ENCODE peak calls at places on chromosomes 6 and 20, in seven cellular contexts. U is pancreas; S is neural crest cell; I is mucosa of gallbladder; O is epithelial cell of prostate; N is NCI-H2171; R is activated CD4-positive, CD25-positive, alpha-beta regulatory T cell. L is an unnamed sample.

GRCh38 chr20:57587989-57588377 is 27.1 kb downstream of the PCK1 start:
- DNase-seq in U (no peak), S (no peak), I (no peak), O (no peak), N (no peak), R (no peak), L (no peak)

GRCh38 chr6:28565823-28566526 is 40.3 kb downstream of the GPX5 start:
- DNase-seq in U (no peak), S (no peak), I (no peak), O (no peak), N (no peak), R (no peak), L (no peak)

GRCh38 chr6:39493174-39493573 is 170.7 kb upstream of the KCNK16 start:
- DNase-seq in U (no peak), S (no peak), I (no peak), O (no peak), N (no peak), R (no peak), L (peak; percentile 40)

GRCh38 chr20:48875233-48875913 is 46.1 kb upstream of the ARFGEF2 start:
- DNase-seq in U (no peak), S (no peak), I (no peak), O (no peak), N (no peak), R (no peak), L (no peak)

GRCh38 chr6:159959976-159960384 is 8.9 kb upstream of the IGF2R start:
- DNase-seq in U (no peak), S (no peak), I (no peak), O (no peak), N (no peak), R (no peak), L (no peak)

GRCh38 chr6:1494671-1495070 is 105.3 kb downstream of the FOXF2 start:
- DNase-seq in U (no peak), S (no peak), I (no peak), O (no peak), N (peak; percentile 9), R (no peak), L (no peak)

GRCh38 chr6:89045585-89045984 is 35.0 kb upstream of the PNRC1 start:
- DNase-seq in U (no peak), S (no peak), I (no peak), O (no peak), N (no peak), R (no peak), L (no peak)

GRCh38 chr6:26092443-26092842 is 5.2 kb downstream of the HFE start:
- DNase-seq in U (no peak), S (no peak), I (no peak), O (no peak), N (no peak), R (no peak), L (no peak)

GRCh38 chr6:34515473-34516387 is 40.4 kb downstream of the SPDEF start:
- DNase-seq in U (no peak), S (no peak), I (no peak), O (no peak), N (no peak), R (no peak), L (no peak)

GRCh38 chr20:61118429-61119224 is 133.4 kb upstream of the CDH4 start:
- DNase-seq in U (no peak), S (no peak), I (no peak), O (no peak), N (no peak), R (no peak), L (no peak)

GRCh38 chr6:35737413-35738211 is 780 bp downstream of the ARMC12 start:
- DNase-seq in U (peak; percentile 34), S (no peak), I (no peak), O (no peak), N (peak; percentile 68), R (no peak), L (peak; percentile 50)

GRCh38 chr6:157946865-157947532 is 34.7 kb upstream of the SYNJ2 start:
- DNase-seq in U (no peak), S (no peak), I (no peak), O (no peak), N (peak; percentile 5), R (no peak), L (peak; percentile 70)

GRCh38 chr6:29708432-29709177 is 14.6 kb upstream of the HLA-F start:
- DNase-seq in U (no peak), S (no peak), I (peak; percentile 19), O (no peak), N (no peak), R (peak; percentile 30), L (no peak)

GRCh38 chr6:131129657-131130545 is 5.4 kb upstream of the AKAP7 start:
- DNase-seq in U (no peak), S (no peak), I (no peak), O (no peak), N (no peak), R (no peak), L (no peak)

GRCh38 chr20:2459981-2460751 is 10.4 kb downstream of the SNRPB start:
- DNase-seq in U (no peak), S (no peak), I (no peak), O (no peak), N (no peak), R (no peak), L (no peak)

GRCh38 chr6:145829950-145830349 is 15.4 kb upstream of the FBXO30 start:
- DNase-seq in U (no peak), S (no peak), I (no peak), O (no peak), N (no peak), R (no peak), L (no peak)

GRCh38 chr6:44742828-44743372 is 355.4 kb downstream of the CDC5L start:
- DNase-seq in U (no peak), S (no peak), I (no peak), O (no peak), N (no peak), R (no peak), L (no peak)

GRCh38 chr20:31816221-31816620 is 2.9 kb upstream of the MYLK2 start:
- DNase-seq in U (no peak), S (no peak), I (no peak), O (no peak), N (peak; percentile 42), R (no peak), L (no peak)

GRCh38 chr6:90204327-90204726 is 92.3 kb downstream of the BACH2 start:
- DNase-seq in U (no peak), S (no peak), I (no peak), O (no peak), N (no peak), R (no peak), L (no peak)

GRCh38 chr20:22763257-22763906 is 179.0 kb upstream of the FOXA2 start:
- DNase-seq in U (no peak), S (no peak), I (peak; percentile 29), O (peak; percentile 73), N (no peak), R (no peak), L (no peak)

GRCh38 chr20:58081842-58082241 is 146.6 kb downstream of the ANKRD60 start:
- DNase-seq in U (no peak), S (no peak), I (no peak), O (no peak), N (no peak), R (no peak), L (no peak)

GRCh38 chr6:139129284-139129683 is 5.6 kb upstream of the HECA start:
- DNase-seq in U (no peak), S (no peak), I (no peak), O (no peak), N (no peak), R (no peak), L (no peak)

GRCh38 chr6:118163609-118164008 is 256.5 kb downstream of the SLC35F1 start:
- DNase-seq in U (no peak), S (no peak), I (no peak), O (no peak), N (no peak), R (no peak), L (no peak)

GRCh38 chr6:168162366-168162765 is 83.4 kb upstream of the FRMD1 start:
- DNase-seq in U (no peak), S (no peak), I (peak; percentile 2), O (no peak), N (no peak), R (no peak), L (no peak)

GRCh38 chr6:89522778-89523177 is 89.8 kb downstream of the ANKRD6 start:
- DNase-seq in U (no peak), S (no peak), I (no peak), O (no peak), N (no peak), R (no peak), L (peak; percentile 20)

GRCh38 chr6:125191916-125192609 is 38.5 kb downstream of the TPD52L1 start:
- DNase-seq in U (peak; percentile 50), S (peak; percentile 15), I (peak; percentile 56), O (peak; percentile 69), N (peak; percentile 6), R (peak; percentile 6), L (peak; percentile 85)

GRCh38 chr6:106380407-106380806 is 19.9 kb downstream of the CRYBG1 start:
- DNase-seq in U (no peak), S (no peak), I (no peak), O (no peak), N (no peak), R (no peak), L (no peak)

GRCh38 chr6:11711994-11712698 is 66.5 kb downstream of the ADTRP start:
- DNase-seq in U (no peak), S (no peak), I (no peak), O (no peak), N (no peak), R (no peak), L (no peak)

GRCh38 chr6:112372213-112372806 is 25.2 kb downstream of the RFPL4B start:
- DNase-seq in U (no peak), S (no peak), I (no peak), O (no peak), N (peak; percentile 1), R (no peak), L (no peak)

GRCh38 chr20:31974975-31975481 is 7.1 kb downstream of the XKR7 start:
- DNase-seq in U (no peak), S (peak; percentile 20), I (no peak), O (no peak), N (peak; percentile 61), R (no peak), L (peak; percentile 41)

GRCh38 chr20:25250508-25250907 is 2.6 kb downstream of the PYGB start:
- DNase-seq in U (no peak), S (no peak), I (no peak), O (no peak), N (no peak), R (no peak), L (no peak)

GRCh38 chr6:18122128-18123093 is at the start of gene NHLRC1:
- DNase-seq in U (peak; percentile 91), S (peak; percentile 81), I (peak; percentile 90), O (peak; percentile 53), N (peak; percentile 90), R (peak; percentile 55), L (peak; percentile 66)

GRCh38 chr6:111603648-111604047 is 2.0 kb downstream of the TRAF3IP2 start:
- DNase-seq in U (no peak), S (no peak), I (no peak), O (no peak), N (no peak), R (no peak), L (no peak)

GRCh38 chr20:37142708-37143107 is 36.4 kb upstream of the RPN2 start:
- DNase-seq in U (no peak), S (no peak), I (no peak), O (no peak), N (no peak), R (no peak), L (no peak)

GRCh38 chr6:158737710-158738615 is 81.2 kb downstream of the EZR start:
- DNase-seq in U (no peak), S (no peak), I (no peak), O (peak; percentile 84), N (no peak), R (no peak), L (no peak)

GRCh38 chr6:38215225-38215624 is 395.7 kb downstream of the ZFAND3 start:
- DNase-seq in U (no peak), S (no peak), I (no peak), O (no peak), N (no peak), R (no peak), L (no peak)

GRCh38 chr6:42352856-42353564 is 98.7 kb downstream of the TRERF1 start:
- DNase-seq in U (no peak), S (no peak), I (no peak), O (peak; percentile 22), N (no peak), R (no peak), L (no peak)

L was measured in T47D.